ENCODE peak calls at places on chromosomes 2 and 18, in seven cellular contexts. N, I, C, G, R, D and A are unnamed samples.

GRCh38 chr2:109648041-109648527 is 33.9 kb downstream of the SOWAHC start:
- DNase-seq in R (no peak), I (no peak), N (no peak), G (no peak), C (no peak), D (peak), A (no peak)

GRCh38 chr2:195251221-195251620 is 405.8 kb upstream of the SLC39A10 start:
- DNase-seq in N (no peak), D (no peak), C (no peak), I (no peak), R (no peak), G (no peak), A (no peak)

GRCh38 chr2:38592951-38593350 is 9.8 kb downstream of the HNRNPLL start:
- DNase-seq in N (no peak), R (no peak), C (no peak), D (no peak), G (no peak), I (no peak), A (no peak)

GRCh38 chr2:11104794-11105660 is 50.2 kb upstream of the SLC66A3 start:
- DNase-seq in C (no peak), G (peak), I (peak), D (no peak), R (no peak), N (no peak), A (no peak)

GRCh38 chr2:67050621-67051020 is 346.5 kb upstream of the ETAA1 start:
- DNase-seq in G (no peak), R (no peak), N (no peak), D (no peak), C (no peak), I (no peak), A (no peak)

GRCh38 chr2:206274434-206275273 is at the start of gene ZDBF2:
- DNase-seq in N (peak), C (peak), I (peak), R (peak), D (peak), G (peak), A (peak)

GRCh38 chr2:2222931-2223330 is 108.1 kb downstream of the MYT1L start:
- DNase-seq in D (no peak), N (no peak), I (no peak), R (no peak), G (no peak), C (no peak), A (no peak)

GRCh38 chr2:28558918-28559317 is 63.1 kb downstream of the PLB1 start:
- DNase-seq in G (no peak), D (no peak), R (no peak), I (no peak), N (no peak), C (no peak), A (no peak)

GRCh38 chr2:142938240-142938639 is 60.8 kb downstream of the KYNU start:
- DNase-seq in N (no peak), R (no peak), I (no peak), G (no peak), D (no peak), C (no peak), A (no peak)

GRCh38 chr18:49626842-49627360 is 65.0 kb downstream of the LIPG start:
- DNase-seq in N (no peak), R (no peak), D (no peak), C (no peak), I (no peak), G (no peak), A (no peak)

GRCh38 chr2:233479616-233480489 is 86.7 kb downstream of the USP40 start:
- DNase-seq in C (no peak), G (peak), N (no peak), D (no peak), I (peak), R (no peak), A (no peak)

GRCh38 chr2:4381773-4382172 is 678.4 kb downstream of the DCDC2C start:
- DNase-seq in G (no peak), D (no peak), I (no peak), R (no peak), N (no peak), C (no peak), A (no peak)

GRCh38 chr2:32715981-32716380 is 88.1 kb downstream of the TTC27 start:
- DNase-seq in R (no peak), D (no peak), G (no peak), I (no peak), N (no peak), C (no peak), A (no peak)

GRCh38 chr18:56869189-56869777 is 218.1 kb downstream of the WDR7 start:
- DNase-seq in G (no peak), R (no peak), C (peak), D (peak), I (no peak), N (no peak), A (no peak)

GRCh38 chr2:221503965-221504364 is 68.1 kb downstream of the EPHA4 start:
- DNase-seq in N (no peak), C (no peak), R (no peak), I (no peak), D (no peak), G (no peak), A (no peak)

GRCh38 chr2:128310761-128311160 is 7.9 kb downstream of the HS6ST1 start:
- DNase-seq in G (peak), D (no peak), C (no peak), R (no peak), I (no peak), N (no peak), A (no peak)

GRCh38 chr2:220847587-220847986 is 724.5 kb downstream of the EPHA4 start:
- DNase-seq in C (no peak), I (no peak), D (no peak), R (no peak), N (no peak), G (no peak), A (no peak)

GRCh38 chr18:49725809-49726514 is 87.4 kb downstream of the ACAA2 start:
- DNase-seq in I (no peak), D (no peak), N (peak), C (peak), R (no peak), G (no peak), A (no peak)